ENCODE peak calls at places on chromosomes 12 and 14, in ten cellular contexts. C is PC-3; K is heart right ventricle; Z is HCT116; X is neural progenitor cell; F is cardiac muscle cell; W is CD8-positive, alpha-beta T cell; G is gastrocnemius medialis; O is lung; I is SK-N-SH. T is an unnamed sample.
A peak's percentile ranks its signal among the peaks of the same experiment; 100 is the strongest.

GRCh38 chr14:98130691-98131090 is 1141.3 kb downstream of the BCL11B start:
- DNase-seq in C (no peak), K (no peak), Z (no peak), X (no peak), F (no peak), W (no peak), G (no peak), O (no peak), I (no peak), T (peak; percentile 68)

GRCh38 chr14:105760691-105761344 is 234.4 kb downstream of the TMEM121 start:
- DNase-seq in C (no peak), K (no peak), Z (no peak), X (no peak), F (no peak), W (no peak), G (no peak), O (no peak), I (no peak), T (no peak)

GRCh38 chr12:43692064-43692463 is 66.5 kb downstream of the PUS7L start:
- DNase-seq in C (peak; percentile 22), K (no peak), Z (peak; percentile 4), X (no peak), F (peak; percentile 38), W (no peak), G (no peak), O (no peak), I (no peak), T (peak; percentile 52)

GRCh38 chr12:63420206-63420644 is 248.1 kb downstream of the DPY19L2 start:
- DNase-seq in C (peak; percentile 50), K (no peak), Z (peak; percentile 73), X (peak; percentile 92), F (peak; percentile 73), W (no peak), G (no peak), O (no peak), I (peak; percentile 37), T (peak; percentile 27)

GRCh38 chr14:101442451-101442850 is 118.8 kb upstream of the DIO3 start:
- DNase-seq in C (no peak), K (no peak), Z (no peak), X (no peak), F (peak; percentile 8), W (peak; percentile 34), G (no peak), O (no peak), I (no peak), T (no peak)

GRCh38 chr12:49233842-49234526 is 30.9 kb upstream of the TUBA1C start:
- DNase-seq in C (no peak), K (peak; percentile 38), Z (no peak), X (no peak), F (no peak), W (no peak), G (peak; percentile 27), O (peak; percentile 74), I (no peak), T (no peak)

GRCh38 chr14:61140872-61141271 is 140.3 kb downstream of the TMEM30B start:
- DNase-seq in C (peak; percentile 95), K (no peak), Z (peak; percentile 29), X (no peak), F (peak; percentile 79), W (no peak), G (no peak), O (no peak), I (no peak), T (peak; percentile 71)

GRCh38 chr14:81400202-81400678 is at the start of gene STON2:
- DNase-seq in C (peak; percentile 98), K (no peak), Z (peak; percentile 54), X (no peak), F (peak; percentile 33), W (no peak), G (peak; percentile 81), O (no peak), I (no peak), T (peak; percentile 90)

GRCh38 chr12:26787125-26787495 is 45.9 kb downstream of the ITPR2 start:
- DNase-seq in C (peak; percentile 88), K (no peak), Z (no peak), X (peak; percentile 9), F (peak; percentile 68), W (no peak), G (no peak), O (no peak), I (peak; percentile 65), T (peak; percentile 84)

GRCh38 chr14:92223027-92223426 is 99.9 kb upstream of the SLC24A4 start:
- DNase-seq in C (no peak), K (no peak), Z (no peak), X (no peak), F (no peak), W (no peak), G (no peak), O (no peak), I (no peak), T (no peak)

GRCh38 chr12:47080725-47081502 is 1.2 kb upstream of the AMIGO2 start:
- DNase-seq in C (peak; percentile 75), K (peak; percentile 64), Z (no peak), X (peak; percentile 51), F (peak; percentile 70), W (no peak), G (peak; percentile 40), O (peak; percentile 56), I (no peak), T (peak; percentile 87)

GRCh38 chr14:104784846-104785707 is 10.5 kb downstream of the AKT1 start:
- DNase-seq in C (no peak), K (peak; percentile 18), Z (no peak), X (no peak), F (no peak), W (no peak), G (no peak), O (peak; percentile 67), I (no peak), T (no peak)

GRCh38 chr14:78403278-78403815 is 233.2 kb downstream of the NRXN3 start:
- DNase-seq in C (no peak), K (no peak), Z (no peak), X (peak; percentile 5), F (peak; percentile 47), W (no peak), G (no peak), O (no peak), I (no peak), T (peak; percentile 77)

GRCh38 chr14:100586153-100586519 is 1.1 kb downstream of the BEGAIN start:
- DNase-seq in C (no peak), K (peak; percentile 6), Z (no peak), X (no peak), F (no peak), W (no peak), G (no peak), O (no peak), I (peak; percentile 79), T (no peak)

GRCh38 chr12:85725991-85726390 is 110.2 kb downstream of the RASSF9 start:
- DNase-seq in C (no peak), K (no peak), Z (no peak), X (no peak), F (peak; percentile 20), W (no peak), G (no peak), O (no peak), I (no peak), T (no peak)
- TF ChIP-seq CTCF in C (peak; percentile 13), K (no peak), Z (no peak), X (no peak), F (no peak), W (no peak), G (no peak), O (no peak), I (no peak), T (no peak)

DNA sequence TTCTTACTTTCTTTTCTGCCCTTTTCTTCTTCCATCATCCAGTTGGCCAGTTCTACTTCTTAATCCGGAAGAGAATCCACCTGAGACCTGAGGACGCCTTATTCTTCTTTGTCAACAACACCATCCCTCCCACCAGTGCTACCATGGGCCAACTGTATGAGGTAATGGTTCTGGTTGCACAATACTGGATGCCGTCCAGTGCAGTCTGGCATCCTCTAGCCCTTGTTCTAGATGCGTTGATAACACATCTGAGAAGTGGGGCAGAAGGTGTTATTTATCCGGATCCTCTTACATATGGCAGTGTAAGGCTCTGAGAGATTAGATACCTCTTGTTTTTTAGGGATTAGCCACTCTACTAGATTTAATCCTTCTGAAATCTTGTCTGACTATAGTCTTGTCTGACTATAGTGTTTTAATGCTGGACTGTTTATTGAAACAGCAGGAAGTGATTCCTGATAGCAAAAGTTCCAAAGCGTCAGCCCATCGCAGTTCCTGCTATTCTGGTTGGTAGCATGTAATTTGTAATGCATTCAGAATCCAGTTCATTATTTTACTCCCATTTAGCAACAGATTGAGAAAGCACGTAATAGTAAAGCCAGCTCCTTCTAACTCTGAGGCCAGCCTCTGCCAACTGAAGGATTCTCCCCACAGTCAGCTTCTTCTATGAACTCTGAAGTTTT is 7.9 kb downstream of the GABARAPL1 start:
- DNase-seq in C (peak; percentile 18), K (peak; percentile 67), Z (no peak), X (no peak), F (peak; percentile 93), W (no peak), G (peak; percentile 92), O (peak; percentile 64), I (no peak), T (peak; percentile 58)
- H3K36me3 ChIP-seq in C (no peaks in the 10 kb centered on the region), K (peaks cover 74% of the 10 kb centered on the region), Z (peaks cover 30% of the 10 kb centered on the region), X (no peaks in the 10 kb centered on the region), F (peaks cover 28% of the 10 kb centered on the region), W (peaks cover 15% of the 10 kb centered on the region), G (peaks cover 16% of the 10 kb centered on the region), O (peaks cover 52% of the 10 kb centered on the region), I (peaks cover 19% of the 10 kb centered on the region), T (peaks cover 8% of the 10 kb centered on the region)

GRCh38 chr14:99524804-99525698 is 43.8 kb downstream of the CCNK start:
- DNase-seq in C (peak; percentile 81), K (no peak), Z (no peak), X (peak; percentile 67), F (peak; percentile 43), W (no peak), G (no peak), O (no peak), I (peak; percentile 57), T (peak; percentile 48)
- TF ChIP-seq CTCF in C (peak; percentile 58), K (peak; percentile 55), Z (peak; percentile 14), X (peak; percentile 47), F (peak; percentile 40), W (no peak), G (no peak), O (peak; percentile 5), I (peak; percentile 44), T (peak; percentile 48)

GRCh38 chr12:122948605-122949004 is 17.7 kb downstream of the ABCB9 start:
- DNase-seq in C (no peak), K (no peak), Z (no peak), X (no peak), F (no peak), W (no peak), G (no peak), O (no peak), I (no peak), T (no peak)
- H3K36me3 ChIP-seq in C (no peaks in the 10 kb centered on the region), K (no peaks in the 10 kb centered on the region), Z (no peaks in the 10 kb centered on the region), X (no peaks in the 10 kb centered on the region), F (no peaks in the 10 kb centered on the region), W (no peaks in the 10 kb centered on the region), G (no peaks in the 10 kb centered on the region), O (no peaks in the 10 kb centered on the region), I (no peaks in the 10 kb centered on the region), T (no peaks in the 10 kb centered on the region)

DNA sequence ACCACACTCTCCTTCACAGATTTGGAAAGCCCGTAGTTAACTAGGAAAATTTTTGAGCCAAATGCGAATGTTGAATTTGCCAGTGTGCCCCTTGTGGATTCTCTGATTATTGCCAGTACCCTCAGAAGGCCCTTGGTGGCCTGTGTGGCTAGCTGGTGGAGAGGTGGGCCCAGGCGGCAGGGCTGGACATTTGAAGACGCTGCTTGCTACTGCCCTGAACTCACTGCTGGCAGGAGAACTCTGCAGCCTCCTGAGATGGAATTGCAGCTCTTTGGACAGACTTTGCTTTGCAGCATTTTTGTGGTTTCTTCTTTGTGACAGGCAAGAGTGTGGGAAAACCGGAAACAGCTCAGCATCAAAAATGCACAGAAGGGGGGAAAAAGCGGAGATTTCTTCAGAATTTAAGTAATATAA is 97.6 kb downstream of the TGFB3 start:
- DNase-seq in C (peak; percentile 26), K (no peak), Z (no peak), X (peak; percentile 11), F (peak; percentile 96), W (no peak), G (no peak), O (no peak), I (peak; percentile 21), T (peak; percentile 37)
- TF ChIP-seq CTCF in C (peak; percentile 63), K (peak; percentile 16), Z (peak; percentile 57), X (peak; percentile 49), F (peak; percentile 39), W (no peak), G (no peak), O (no peak), I (peak; percentile 55), T (peak; percentile 29)